ENCODE peak calls at places on chromosomes 5 and 9, in four cellular contexts. O is cardiac fibroblast, S is H54, D is choroid plexus epithelial cell. T is an unnamed sample.

GRCh38 chr9:81590688-81591087 is 98.7 kb downstream of the TLE1 start:
- DNase-seq in O (no peak), S (no peak), D (no peak), T (no peak)

GRCh38 chr9:31032206-31032605 is 1352.2 kb upstream of the ACO1 start:
- DNase-seq in S (no peak), D (no peak), O (no peak), T (peak)

GRCh38 chr5:156841737-156842136 is 8.4 kb upstream of the PPP1R2B start:
- DNase-seq in D (no peak), S (no peak), O (no peak), T (no peak)

GRCh38 chr5:172854451-172854871 is 20.4 kb downstream of the ERGIC1 start:
- DNase-seq in D (no peak), O (peak), S (no peak), T (no peak)

GRCh38 chr5:180209137-180209581 is at the start of gene RASGEF1C:
- DNase-seq in D (peak), O (peak), S (peak), T (peak)

GRCh38 chr5:159441441-159441840 is 111.2 kb upstream of the IL12B start:
- DNase-seq in S (peak), D (no peak), O (peak), T (peak)

GRCh38 chr5:87061046-87061445 is 206.6 kb upstream of the RASA1 start:
- DNase-seq in D (peak), O (peak), S (no peak), T (no peak)

GRCh38 chr5:156036640-156037039 is 290.3 kb upstream of the SGCD start:
- DNase-seq in D (no peak), S (no peak), O (no peak), T (no peak)

GRCh38 chr5:37814699-37815098 is 25.1 kb downstream of the GDNF start:
- DNase-seq in D (peak), O (peak), S (no peak), T (peak)

GRCh38 chr5:112923148-112923917 is 1.3 kb upstream of the REEP5 start:
- DNase-seq in O (no peak), S (no peak), D (no peak), T (peak)

GRCh38 chr9:19465571-19466267 is 56.9 kb downstream of the ACER2 start:
- DNase-seq in S (no peak), D (no peak), O (no peak), T (peak)

GRCh38 chr5:115551415-115551814 is 6.8 kb upstream of the FEM1C start:
- DNase-seq in D (peak), O (peak), S (no peak), T (peak)

T was measured in NCI-H69.